ENCODE peak calls at places on chromosomes 11 and 22, in nine cellular contexts. O is SK-N-SH; W is body of pancreas; V is heart left ventricle; U is GM23338; Z is CD8-positive, alpha-beta memory T cell; P is sigmoid colon; J is fibroblast of lung; H is mammary epithelial cell. R is an unnamed sample. For H3K4me1 and H3K36me3, the result is how much of the 10 kb centered on the place peaks cover.

GRCh38 chr22:45551310-45552016 is 48.8 kb downstream of the FBLN1 start:
- DNase-seq in O (no peak), W (peak), V (no peak), U (no peak), Z (no peak), P (peak), J (peak), H (no peak), R (no peak)

GRCh38 chr11:116506446-116506845 is 266.3 kb downstream of the BUD13 start:
- DNase-seq in O (peak), W (no peak), V (no peak), U (no peak), Z (no peak), P (no peak), J (no peak), H (no peak), R (no peak)

GRCh38 chr22:20615533-20616450 is 108.4 kb downstream of the MED15 start:
- DNase-seq in O (no peak), W (no peak), V (no peak), U (peak), Z (no peak), P (no peak), J (no peak), H (no peak), R (no peak)

GRCh38 chr22:37303821-37304274 is 21.5 kb downstream of the CYTH4 start:
- DNase-seq in O (no peak), W (no peak), V (peak), U (no peak), Z (peak), P (no peak), J (peak), H (peak), R (no peak)

GRCh38 chr11:111765984-111766833 is at the start of gene PPP2R1B:
- DNase-seq in O (peak), W (peak), V (peak), U (peak), Z (peak), P (peak), J (peak), H (peak), R (peak)

GRCh38 chr22:28759861-28760560 is 12.5 kb upstream of the CCDC117 start:
- DNase-seq in O (no peak), W (no peak), V (no peak), U (peak), Z (no peak), P (no peak), J (peak), H (peak), R (no peak)

GRCh38 chr22:42326301-42326700 is 55.8 kb upstream of the TCF20 start:
- DNase-seq in O (no peak), W (no peak), V (no peak), U (no peak), Z (no peak), P (no peak), J (no peak), H (no peak), R (no peak)

GRCh38 chr11:64677441-64678023 is 45.5 kb downstream of the NRXN2 start:
- DNase-seq in O (no peak), W (no peak), V (peak), U (no peak), Z (no peak), P (no peak), J (no peak), H (no peak), R (no peak)

GRCh38 chr22:44422742-44423370 is 75.2 kb downstream of the RTL6 start:
- DNase-seq in O (peak), W (no peak), V (no peak), U (no peak), Z (peak), P (peak), J (no peak), H (no peak), R (no peak)

GRCh38 chr11:77154381-77155081 is 26.5 kb downstream of the MYO7A start:
- DNase-seq in O (no peak), W (peak), V (peak), U (no peak), Z (no peak), P (peak), J (no peak), H (no peak), R (no peak)

GRCh38 chr22:26429458-26430238 is 588 bp downstream of the ASPHD2 start:
- DNase-seq in O (peak), W (no peak), V (no peak), U (peak), Z (no peak), P (no peak), J (no peak), H (no peak), R (no peak)

GRCh38 chr11:129695543-129696308 is 119.9 kb upstream of the TMEM45B start:
- DNase-seq in O (peak), W (peak), V (peak), U (peak), Z (peak), P (no peak), J (peak), H (peak), R (peak)

GRCh38 chr11:61082161-61082870 is 20.0 kb upstream of the CD5 start:
- DNase-seq in O (no peak), W (no peak), V (no peak), U (no peak), Z (no peak), P (no peak), J (no peak), H (no peak), R (no peak)

GRCh38 chr11:121700968-121701367 is 248.2 kb upstream of the SORL1-AS1 start:
- DNase-seq in O (no peak), W (no peak), V (no peak), U (no peak), Z (no peak), P (no peak), J (no peak), H (no peak), R (no peak)

GRCh38 chr11:44011797-44012196 is 36.0 kb upstream of the ACCSL start:
- DNase-seq in O (no peak), W (no peak), V (no peak), U (no peak), Z (no peak), P (no peak), J (peak), H (no peak), R (no peak)

GRCh38 chr22:26385164-26385563 is 43.9 kb upstream of the ASPHD2 start:
- DNase-seq in O (no peak), W (no peak), V (no peak), U (no peak), Z (no peak), P (no peak), J (no peak), H (no peak), R (no peak)

GRCh38 chr11:13595166-13595565 is 73.3 kb upstream of the FAR1 start:
- DNase-seq in O (no peak), W (no peak), V (no peak), U (no peak), Z (no peak), P (no peak), J (peak), H (no peak), R (no peak)

GRCh38 chr22:36012332-36012731 is 16.3 kb downstream of the RBFOX2 start:
- DNase-seq in O (no peak), W (no peak), V (no peak), U (no peak), Z (no peak), P (no peak), J (no peak), H (no peak), R (no peak)

GRCh38 chr22:28741200-28741757 is 341 bp downstream of the CHEK2 start:
- DNase-seq in O (no peak), W (no peak), V (no peak), U (no peak), Z (no peak), P (no peak), J (no peak), H (no peak), R (no peak)

GRCh38 chr22:31271026-31271425 is 21.3 kb downstream of the PIK3IP1 start:
- DNase-seq in O (no peak), W (no peak), V (no peak), U (no peak), Z (no peak), P (no peak), J (no peak), H (no peak), R (no peak)

GRCh38 chr22:33105501-33105911 is 47.3 kb upstream of the SYN3 start:
- DNase-seq in O (no peak), W (no peak), V (no peak), U (no peak), Z (no peak), P (no peak), J (peak), H (peak), R (no peak)

GRCh38 chr11:102462610-102463009 is 10.0 kb upstream of the TMEM123 start:
- DNase-seq in O (no peak), W (no peak), V (no peak), U (no peak), Z (no peak), P (no peak), J (no peak), H (no peak), R (no peak)

GRCh38 chr11:8838248-8838647 is 72.7 kb upstream of the AKIP1 start:
- DNase-seq in O (no peak), W (no peak), V (no peak), U (no peak), Z (no peak), P (peak), J (peak), H (peak), R (no peak)

GRCh38 chr22:45444168-45444567 is 30.7 kb downstream of the RIBC2 start:
- DNase-seq in O (no peak), W (no peak), V (no peak), U (no peak), Z (no peak), P (no peak), J (peak), H (no peak), R (no peak)

GRCh38 chr11:118211006-118211405 is 13.8 kb downstream of the JAML start:
- DNase-seq in O (no peak), W (no peak), V (no peak), U (peak), Z (no peak), P (no peak), J (peak), H (peak), R (no peak)

GRCh38 chr11:30346068-30346688 is 23.3 kb downstream of the ARL14EP start:
- DNase-seq in O (peak), W (no peak), V (no peak), U (peak), Z (no peak), P (no peak), J (peak), H (peak), R (no peak)

GRCh38 chr22:30178180-30179126 is 68.1 kb downstream of the LIF start:
- DNase-seq in O (no peak), W (peak), V (no peak), U (no peak), Z (no peak), P (no peak), J (no peak), H (no peak), R (no peak)

GRCh38 chr11:109933126-109933525 is 160.1 kb upstream of the ZC3H12C start:
- DNase-seq in O (no peak), W (no peak), V (no peak), U (no peak), Z (no peak), P (no peak), J (peak), H (no peak), R (no peak)

GRCh38 chr11:67289226-67289650 is at the start of gene ANKRD13D:
- DNase-seq in O (no peak), W (peak), V (no peak), U (no peak), Z (no peak), P (peak), J (no peak), H (peak), R (no peak)

GRCh38 chr11:134636071-134636470 is 224.0 kb upstream of the B3GAT1 start:
- DNase-seq in O (no peak), W (no peak), V (no peak), U (no peak), Z (no peak), P (no peak), J (no peak), H (no peak), R (no peak)

GRCh38 chr11:93267383-93267782 is 63.2 kb upstream of the DEUP1 start:
- DNase-seq in O (no peak), W (no peak), V (no peak), U (no peak), Z (no peak), P (no peak), J (no peak), H (no peak), R (no peak)

GRCh38 chr11:64324692-64325469 is 7.0 kb downstream of the PRDX5 start:
- DNase-seq in O (no peak), W (no peak), V (no peak), U (no peak), Z (no peak), P (no peak), J (no peak), H (peak), R (no peak)

GRCh38 chr22:37157516-37158289 is 8.0 kb upstream of the IL2RB start:
- DNase-seq in O (no peak), W (no peak), V (no peak), U (no peak), Z (no peak), P (no peak), J (peak), H (peak), R (no peak)

GRCh38 chr11:71940561-71941219 is 11.8 kb downstream of the RNF121 start:
- DNase-seq in O (no peak), W (no peak), V (no peak), U (no peak), Z (no peak), P (no peak), J (peak), H (no peak), R (no peak)

GRCh38 chr11:62266558-62266957 is 3.4 kb upstream of the SCGB2A2 start:
- DNase-seq in O (no peak), W (no peak), V (no peak), U (no peak), Z (no peak), P (no peak), J (peak), H (no peak), R (no peak)

GRCh38 chr11:71251761-71252433 is 480 bp downstream of the SHANK2 start:
- DNase-seq in O (peak), W (peak), V (no peak), U (peak), Z (no peak), P (no peak), J (no peak), H (no peak), R (no peak)

GRCh38 chr22:35995772-35996171 is 32.9 kb downstream of the RBFOX2 start:
- DNase-seq in O (no peak), W (peak), V (peak), U (no peak), Z (no peak), P (peak), J (peak), H (peak), R (no peak)

GRCh38 chr11:72358461-72359405 is 75.6 kb downstream of the CLPB start:
- DNase-seq in O (peak), W (no peak), V (no peak), U (no peak), Z (no peak), P (no peak), J (no peak), H (no peak), R (no peak)

DNA sequence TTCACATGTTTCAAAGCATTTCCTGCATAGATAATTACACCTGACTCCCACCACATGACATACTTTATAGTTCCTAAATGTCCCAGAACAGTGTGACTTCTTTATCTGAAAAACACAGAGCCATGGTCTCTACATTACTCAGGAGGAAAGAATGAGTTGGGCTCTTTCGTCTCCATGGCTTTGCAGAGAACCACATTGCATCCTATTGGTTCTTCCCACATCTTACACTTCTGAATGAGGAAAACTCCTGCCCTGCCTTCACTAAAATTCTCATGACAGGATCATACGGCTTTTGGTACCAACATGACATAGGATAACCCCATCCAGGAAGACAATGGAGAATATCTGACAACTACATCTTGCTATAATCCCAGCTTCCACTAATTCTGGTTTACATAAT is 88.5 kb downstream of the ETS1 start:
- DNase-seq in O (no peak), W (no peak), V (no peak), U (no peak), Z (no peak), P (no peak), J (peak), H (no peak), R (no peak)
- H3K4me1 ChIP-seq in O (under half), W (under half), V (half or more), U (under half), Z (half or more), P (half or more), J (half or more), H (half or more), R (half or more)

GRCh38 chr11:32312206-32312817 is 123.0 kb downstream of the WT1 start:
- DNase-seq in O (no peak), W (no peak), V (no peak), U (no peak), Z (no peak), P (no peak), J (peak), H (no peak), R (no peak)

GRCh38 chr11:32307921-32308320 is 127.4 kb downstream of the WT1 start:
- DNase-seq in O (no peak), W (no peak), V (no peak), U (no peak), Z (no peak), P (no peak), J (no peak), H (no peak), R (no peak)

GRCh38 chr11:32309541-32310217 is 125.7 kb downstream of the WT1 start:
- DNase-seq in O (no peak), W (no peak), V (no peak), U (no peak), Z (no peak), P (no peak), J (no peak), H (no peak), R (no peak)

GRCh38 chr11:32311351-32312077 is 123.8 kb downstream of the WT1 start:
- DNase-seq in O (no peak), W (no peak), V (no peak), U (no peak), Z (no peak), P (no peak), J (no peak), H (no peak), R (no peak)

DNA sequence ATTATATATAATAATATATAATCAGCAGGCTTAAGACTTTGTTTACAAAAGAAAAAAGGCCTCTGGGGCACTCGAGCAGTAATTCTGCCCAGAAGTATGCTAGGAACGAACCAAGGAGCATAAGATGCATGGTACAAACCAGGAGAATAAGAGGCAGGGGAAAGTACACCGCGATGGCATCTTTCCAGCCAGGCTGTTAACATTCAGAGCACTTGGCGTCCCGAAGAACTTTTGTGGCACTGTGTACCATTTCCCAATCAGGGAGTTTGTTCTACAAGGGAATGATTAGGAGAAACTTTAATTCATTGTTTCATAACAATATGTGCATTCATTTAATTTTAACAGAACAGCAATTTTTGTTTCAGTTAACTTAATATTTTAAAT is 125.1 kb downstream of the WT1 start:
- DNase-seq in O (no peak), W (no peak), V (no peak), U (no peak), Z (no peak), P (no peak), J (peak), H (no peak), R (no peak)
- H3K27ac ChIP-seq in O (no peak), W (no peak), V (no peak), U (no peak), Z (no peak), P (no peak), J (no peak), H (no peak), R (no peak)

GRCh38 chr22:18096823-18097222 is 13.8 kb upstream of the TUBA8 start:
- DNase-seq in O (no peak), W (no peak), V (no peak), U (no peak), Z (no peak), P (no peak), J (no peak), H (no peak), R (no peak)
- H3K36me3 ChIP-seq in O (under half), W (under half), V (under half), U (under half), Z (under half), P (under half), J (under half), H (under half), R (under half)

GRCh38 chr11:126139541-126140091 is 71.8 kb downstream of the RPUSD4 start:
- DNase-seq in O (no peak), W (no peak), V (no peak), U (peak), Z (no peak), P (peak), J (peak), H (no peak), R (no peak)
- H3K4me1 ChIP-seq in O (half or more), W (under half), V (under half), U (under half), Z (under half), P (half or more), J (under half), H (under half), R (under half)